ENCODE peak calls at places on chromosome 2, in eight cellular contexts. H is stimulated activated CD4-positive, alpha-beta T cell treated with anti-CD3 and anti-CD28 coated beads, TNF-alpha, amount 100 ng/mL, for 1 hour; X is HCT116; J is kidney glomerular epithelial cell; B is lower leg skin; D is NCI-H2029; R is NCI-H1417; C is activated T-cell treated with anti-CD3 and anti-CD28 coated beads for 24 hours. V is an unnamed sample.

GRCh38 chr2:98455494-98455976 is 10.9 kb downstream of the INPP4A start:
- DNase-seq in R (no peak), B (peak; percentile 32), J (peak; percentile 6), D (no peak), H (no peak), X (no peak), C (no peak), V (peak; percentile 32)

GRCh38 chr2:230684222-230685164 is 28.1 kb upstream of the CAB39 start:
- DNase-seq in C (no peak), J (peak; percentile 37), B (no peak), D (peak; percentile 65), R (peak; percentile 71), X (peak; percentile 52), H (no peak), V (no peak)

GRCh38 chr2:108917078-108917440 is 72.0 kb downstream of the EDAR start:
- DNase-seq in X (no peak), R (no peak), C (no peak), J (no peak), B (peak; percentile 79), D (no peak), H (no peak), V (no peak)

GRCh38 chr2:172230301-172230700 is 127.6 kb upstream of the DLX2 start:
- DNase-seq in J (no peak), B (peak; percentile 79), D (no peak), C (no peak), H (no peak), R (no peak), X (no peak), V (no peak)

GRCh38 chr2:238427435-238428162 is 872 bp downstream of the ASB1 start:
- DNase-seq in X (no peak), B (peak; percentile 86), R (peak; percentile 39), C (no peak), H (no peak), D (no peak), J (no peak), V (peak; percentile 26)

GRCh38 chr2:129233751-129234406 is 745.6 kb upstream of the RAB6C start:
- DNase-seq in B (no peak), X (no peak), R (peak; percentile 53), J (no peak), D (no peak), C (no peak), H (no peak), V (no peak)

GRCh38 chr2:160613466-160614153 is 120.0 kb upstream of the RBMS1 start:
- DNase-seq in J (no peak), X (no peak), C (no peak), B (no peak), R (no peak), D (no peak), H (no peak), V (no peak)

GRCh38 chr2:239723486-239724193 is 301.5 kb downstream of the NDUFA10 start:
- DNase-seq in D (no peak), B (peak; percentile 45), J (no peak), H (no peak), R (no peak), C (no peak), X (no peak), V (no peak)

GRCh38 chr2:238513346-238513745 is 86.6 kb downstream of the ASB1 start:
- DNase-seq in H (no peak), C (peak; percentile 11), X (peak; percentile 42), J (no peak), D (no peak), R (no peak), B (no peak), V (peak; percentile 59)

GRCh38 chr2:33510589-33510968 is 34.1 kb downstream of the RASGRP3 start:
- DNase-seq in J (no peak), R (no peak), X (no peak), C (no peak), B (no peak), H (no peak), D (no peak), V (no peak)

GRCh38 chr2:216661051-216661450 is 27.8 kb downstream of the IGFBP2 start:
- DNase-seq in R (no peak), X (no peak), H (no peak), B (no peak), D (no peak), C (no peak), J (no peak), V (no peak)

GRCh38 chr2:109614715-109615636 is 812 bp downstream of the SOWAHC start:
- DNase-seq in X (no peak), D (no peak), H (no peak), J (no peak), C (no peak), B (peak; percentile 89), R (peak; percentile 67), V (peak; percentile 6)

GRCh38 chr2:2902551-2903216 is 474.9 kb downstream of the EIPR1 start:
- DNase-seq in C (no peak), X (no peak), J (no peak), R (no peak), D (no peak), B (peak; percentile 56), H (no peak), V (no peak)

GRCh38 chr2:27621524-27621923 is 7.3 kb downstream of the CCDC121 start:
- DNase-seq in X (no peak), B (no peak), D (no peak), H (no peak), C (no peak), J (no peak), R (no peak), V (no peak)

GRCh38 chr2:156784034-156784433 is 347.9 kb downstream of the GPD2 start:
- DNase-seq in B (no peak), C (no peak), H (no peak), D (no peak), X (no peak), J (no peak), R (peak; percentile 13), V (no peak)

GRCh38 chr2:116098049-116098448 is 1655.6 kb downstream of the DPP10 start:
- DNase-seq in D (no peak), R (no peak), H (no peak), X (no peak), B (no peak), C (no peak), J (no peak), V (no peak)

V was measured in stimulated activated naive CD8-positive, alpha-beta T cell treated with anti-CD3 and anti-CD28 coated beads, Interleukin-15, Interleukin-2, amounts not matched to agents 100 U/mL and 50 U/mL, for 24 hours.